ENCODE peak calls at places on chromosome 22, in six cellular contexts. E is NCI-H1092; B is neuronal stem cell; C is endothelial cell; H is activated effector memory CD4-positive, alpha-beta T cell treated with Interleukin-2 at 50 U/mL for 16 hours; X is amygdala. G is an unnamed sample.
A peak's percentile ranks its signal among the peaks of the same experiment; 100 is the strongest.

GRCh38 chr22:38056969-38057841 is at the start of gene PICK1:
- DNase-seq in C (peak; percentile 88), X (peak; percentile 96), B (peak; percentile 71), H (peak; percentile 67), E (peak; percentile 93), G (peak; percentile 90)

GRCh38 chr22:20965888-20966855 is 883 bp upstream of the AIFM3 start:
- DNase-seq in C (no peak), X (no peak), H (no peak), E (no peak), B (no peak), G (no peak)

GRCh38 chr22:21826204-21826603 is 41.2 kb downstream of the MAPK1 start:
- DNase-seq in B (no peak), X (no peak), E (no peak), H (no peak), C (no peak), G (no peak)

GRCh38 chr22:47442821-47443220 is 680.4 kb downstream of the TBC1D22A start:
- DNase-seq in B (no peak), E (no peak), C (no peak), H (no peak), X (no peak), G (no peak)

GRCh38 chr22:20431520-20432237 is 5.9 kb downstream of the SCARF2 start:
- DNase-seq in C (no peak), E (no peak), H (no peak), B (no peak), X (no peak), G (no peak)

GRCh38 chr22:39928556-39929401 is 27.9 kb downstream of the GRAP2 start:
- DNase-seq in E (peak; percentile 6), H (no peak), X (no peak), B (no peak), C (no peak), G (peak; percentile 23)

GRCh38 chr22:46330426-46330825 is 5.1 kb upstream of the TRMU start:
- DNase-seq in X (no peak), E (no peak), C (no peak), H (no peak), B (no peak), G (no peak)

GRCh38 chr22:19970479-19971275 is 29.1 kb upstream of the TXNRD2 start:
- DNase-seq in B (peak; percentile 65), E (peak; percentile 21), X (peak; percentile 42), C (peak; percentile 79), H (peak; percentile 67), G (peak; percentile 68)

GRCh38 chr22:23393721-23394320 is 186.3 kb downstream of the IGLL1 start:
- DNase-seq in C (no peak), E (no peak), X (no peak), H (no peak), B (no peak), G (no peak)

GRCh38 chr22:42745118-42745517 is 24.4 kb upstream of the A4GALT start:
- DNase-seq in C (no peak), H (no peak), E (no peak), X (no peak), B (no peak), G (peak; percentile 91)

GRCh38 chr22:19869497-19870152 is 15.0 kb upstream of the GNB1L start:
- DNase-seq in H (no peak), B (no peak), X (no peak), E (no peak), C (no peak), G (no peak)

GRCh38 chr22:37566329-37566837 is 6.1 kb downstream of the CDC42EP1 start:
- DNase-seq in B (no peak), H (peak; percentile 24), E (no peak), X (peak; percentile 16), C (no peak), G (no peak)

GRCh38 chr22:17910561-17911311 is 113.6 kb downstream of the MICAL3 start:
- DNase-seq in B (no peak), E (no peak), C (peak; percentile 60), X (peak; percentile 57), H (no peak), G (peak; percentile 66)

GRCh38 chr22:42945027-42945426 is 69.9 kb downstream of the PACSIN2 start:
- DNase-seq in H (no peak), E (no peak), B (no peak), X (no peak), C (no peak), G (no peak)

GRCh38 chr22:41578818-41579217 is 10.8 kb downstream of the PMM1 start:
- DNase-seq in X (no peak), H (no peak), E (no peak), B (no peak), C (no peak), G (no peak)

GRCh38 chr22:33811686-33812085 is 108.6 kb downstream of the LARGE1 start:
- DNase-seq in B (no peak), X (no peak), H (no peak), E (no peak), C (no peak), G (no peak)

GRCh38 chr22:17726561-17727243 is 47.6 kb downstream of the BID start:
- DNase-seq in H (no peak), B (no peak), E (no peak), C (no peak), X (no peak), G (no peak)

GRCh38 chr22:46052801-46053562 is 76.0 kb upstream of the WNT7B start:
- DNase-seq in X (no peak), H (no peak), B (no peak), E (no peak), C (no peak), G (peak; percentile 66)

GRCh38 chr22:24925586-24926427 is 20.7 kb downstream of the LHFPL7 start:
- DNase-seq in C (no peak), E (no peak), H (no peak), X (no peak), B (no peak), G (no peak)

GRCh38 chr22:49760280-49760629 is 67.4 kb downstream of the BRD1 start:
- DNase-seq in E (no peak), C (no peak), B (no peak), H (no peak), X (no peak), G (peak; percentile 73)

GRCh38 chr22:21816787-21817496 is 50.5 kb downstream of the MAPK1 start:
- DNase-seq in E (no peak), B (no peak), H (no peak), X (no peak), C (no peak), G (peak; percentile 74)

GRCh38 chr22:28674121-28674563 is 5.5 kb downstream of the TTC28 start:
- DNase-seq in B (no peak), X (no peak), E (no peak), C (no peak), H (no peak), G (peak; percentile 42)

GRCh38 chr22:40121463-40121862 is 56.3 kb upstream of the TNRC6B start:
- DNase-seq in B (no peak), E (no peak), C (no peak), H (no peak), X (no peak), G (no peak)

GRCh38 chr22:49767355-49768062 is 60.2 kb downstream of the BRD1 start:
- DNase-seq in C (peak; percentile 40), E (no peak), X (no peak), B (peak; percentile 39), H (peak; percentile 7), G (peak; percentile 55)

GRCh38 chr22:33116846-33117547 is 58.8 kb upstream of the SYN3 start:
- DNase-seq in B (no peak), E (no peak), H (no peak), C (peak; percentile 15), X (no peak), G (peak; percentile 75)